ENCODE peak calls at places on chromosome 19, in seven cellular contexts. F, B, I, G, N, L and M are unnamed samples.

GRCh38 chr19:2495130-2495641 is 19.3 kb downstream of the GADD45B start:
- DNase-seq in F (peak), B (peak), I (no peak), G (peak), N (no peak), L (no peak), M (peak)

GRCh38 chr19:3471954-3472655 is 8.2 kb downstream of the SMIM24 start:
- DNase-seq in F (no peak), B (no peak), I (no peak), G (peak), N (peak), L (no peak), M (no peak)

GRCh38 chr19:6238256-6238642 is 41.5 kb downstream of the MLLT1 start:
- DNase-seq in F (no peak), B (no peak), I (no peak), G (no peak), N (no peak), L (no peak), M (peak)

GRCh38 chr19:4993683-4994082 is 24.8 kb downstream of the KDM4B start:
- DNase-seq in F (no peak), B (no peak), I (no peak), G (no peak), N (no peak), L (no peak), M (no peak)

GRCh38 chr19:14028901-14029300 is 953 bp downstream of the RLN3 start:
- DNase-seq in F (no peak), B (no peak), I (no peak), G (no peak), N (no peak), L (no peak), M (no peak)

GRCh38 chr19:342801-343421 is 1.7 kb downstream of the MIER2 start:
- DNase-seq in F (peak), B (peak), I (peak), G (no peak), N (peak), L (no peak), M (peak)

GRCh38 chr19:8081569-8082550 is 29.3 kb downstream of the CCL25 start:
- DNase-seq in F (no peak), B (peak), I (no peak), G (peak), N (peak), L (peak), M (peak)

GRCh38 chr19:48501446-48501960 is 10.1 kb downstream of the LMTK3 start:
- DNase-seq in F (peak), B (peak), I (no peak), G (no peak), N (no peak), L (peak), M (no peak)

GRCh38 chr19:15905026-15905425 is 7.2 kb upstream of the CYP4F2 start:
- DNase-seq in F (no peak), B (no peak), I (no peak), G (no peak), N (no peak), L (no peak), M (no peak)

GRCh38 chr19:56120371-56121179 is 520 bp downstream of the ZNF787 start:
- DNase-seq in F (peak), B (peak), I (no peak), G (peak), N (peak), L (peak), M (peak)

GRCh38 chr19:38039966-38040365 is 133.0 kb downstream of the SIPA1L3 start:
- DNase-seq in F (no peak), B (no peak), I (peak), G (no peak), N (no peak), L (no peak), M (peak)

GRCh38 chr19:48571378-48572162 is 19.6 kb downstream of the SULT2B1 start:
- DNase-seq in F (no peak), B (no peak), I (no peak), G (no peak), N (no peak), L (no peak), M (no peak)

DNA sequence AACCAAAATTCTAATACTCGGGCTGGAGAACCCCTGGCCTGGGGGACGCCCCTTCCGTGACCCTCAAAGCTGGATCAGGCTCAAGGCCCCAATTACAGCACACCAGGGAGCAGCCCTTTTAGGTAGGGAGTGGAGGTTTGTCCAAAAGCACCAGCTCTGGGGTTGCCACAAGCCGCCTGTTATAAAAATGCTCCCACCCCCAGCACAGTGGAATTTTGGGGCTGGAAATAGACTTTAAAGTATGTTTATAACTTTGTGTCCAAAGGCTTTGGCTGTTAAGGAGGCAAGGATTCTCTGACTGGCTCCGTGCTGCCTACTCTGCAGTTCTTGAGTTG is 564 bp upstream of the GMIP start:
- DNase-seq in F (no peak), B (no peak), I (no peak), G (no peak), N (no peak), L (no peak), M (no peak)
- TF ChIP-seq CTCF in F (no peak), B (peak), I (no peak), G (no peak), N (no peak), L (no peak), M (no peak)

GRCh38 chr19:18418034-18418724 is 1.0 kb upstream of the SSBP4 start:
- DNase-seq in F (no peak), B (no peak), I (no peak), G (peak), N (no peak), L (no peak), M (no peak)
- H3K4me3 ChIP-seq in F (no peak), B (peak), I (no peak), G (peak), N (no peak), L (peak), M (no peak)

DNA sequence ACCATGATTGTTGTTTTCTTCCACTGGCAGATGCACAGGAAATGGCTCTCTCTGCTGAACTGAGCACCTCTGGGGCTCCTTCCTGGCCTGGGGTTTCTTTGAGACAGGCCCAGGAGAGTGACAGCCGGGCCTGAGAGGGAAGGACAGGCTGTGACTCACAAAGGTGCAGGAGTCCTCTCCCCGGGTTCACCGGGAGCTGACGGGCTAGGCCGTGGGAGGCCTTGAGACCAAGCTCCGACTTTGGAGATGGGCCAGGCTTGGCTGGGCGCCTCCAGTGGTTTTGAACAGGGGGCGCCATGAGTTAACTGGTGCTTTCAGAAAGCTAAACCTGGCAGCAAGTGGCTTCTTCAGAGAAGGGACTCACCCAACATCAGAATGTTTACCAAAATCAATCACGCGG is 143.4 kb downstream of the URI1 start:
- DNase-seq in F (peak), B (no peak), I (no peak), G (peak), N (peak), L (peak), M (no peak)
- TF ChIP-seq CTCF in F (no peak), B (no peak), I (no peak), G (peak), N (no peak), L (peak), M (no peak)

GRCh38 chr19:58279042-58279924 is 528 bp downstream of the ZNF8 start:
- DNase-seq in F (peak), B (peak), I (peak), G (peak), N (peak), L (peak), M (peak)

GRCh38 chr19:58279925-58280316 is 1.2 kb downstream of the ZNF8 start:
- DNase-seq in F (no peak), B (no peak), I (no peak), G (no peak), N (no peak), L (no peak), M (peak)

GRCh38 chr19:58278156-58279041 is at the start of gene ZNF8:
- DNase-seq in F (peak), B (peak), I (peak), G (peak), N (peak), L (peak), M (peak)

GRCh38 chr19:58277197-58277596 is 1.6 kb upstream of the ZNF8 start:
- DNase-seq in F (no peak), B (no peak), I (no peak), G (no peak), N (no peak), L (no peak), M (no peak)

GRCh38 chr19:58277748-58278147 is 1.0 kb upstream of the ZNF8 start:
- DNase-seq in F (no peak), B (no peak), I (no peak), G (no peak), N (no peak), L (no peak), M (no peak)
- H3K4me3 ChIP-seq in F (peak), B (peak), I (peak), G (peak), N (peak), L (peak), M (peak)

DNA sequence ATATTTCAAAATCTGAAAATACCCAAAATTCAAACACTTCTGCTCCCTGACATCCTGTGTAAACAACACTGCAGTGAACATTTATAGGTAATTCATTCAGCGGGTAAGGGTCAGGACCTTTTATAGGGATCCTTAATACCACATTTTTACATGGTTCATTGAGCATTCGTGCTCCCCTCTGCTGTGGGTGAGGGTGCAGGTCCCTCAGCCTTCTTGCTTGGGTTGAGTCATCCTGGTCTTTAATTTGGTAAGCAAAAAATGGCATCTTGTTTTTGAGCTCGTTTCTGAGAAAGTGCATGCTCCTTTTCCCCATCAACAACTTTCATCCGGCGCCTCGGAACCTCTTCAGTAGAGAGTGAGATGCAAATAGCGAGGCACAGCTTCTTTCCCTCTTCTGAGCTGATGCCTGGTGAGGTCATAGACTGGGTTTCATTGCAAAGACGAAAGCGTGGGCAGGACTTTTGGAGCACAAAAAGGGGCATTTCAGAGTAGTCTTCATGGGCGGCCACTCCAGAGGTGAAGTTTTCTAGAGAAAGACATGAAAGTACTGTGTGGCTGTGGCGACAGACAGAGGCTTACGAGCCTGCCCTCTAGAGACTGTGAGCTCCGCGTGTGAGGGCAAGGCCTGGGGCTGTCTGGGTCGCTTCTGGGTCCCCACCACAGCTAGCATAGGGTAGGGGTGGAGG is 44.5 kb downstream of the BBC3 start:
- DNase-seq in F (no peak), B (no peak), I (no peak), G (no peak), N (no peak), L (no peak), M (no peak)
- TF ChIP-seq CTCF in F (no peak), B (no peak), I (no peak), G (no peak), N (no peak), L (peak), M (no peak)

DNA sequence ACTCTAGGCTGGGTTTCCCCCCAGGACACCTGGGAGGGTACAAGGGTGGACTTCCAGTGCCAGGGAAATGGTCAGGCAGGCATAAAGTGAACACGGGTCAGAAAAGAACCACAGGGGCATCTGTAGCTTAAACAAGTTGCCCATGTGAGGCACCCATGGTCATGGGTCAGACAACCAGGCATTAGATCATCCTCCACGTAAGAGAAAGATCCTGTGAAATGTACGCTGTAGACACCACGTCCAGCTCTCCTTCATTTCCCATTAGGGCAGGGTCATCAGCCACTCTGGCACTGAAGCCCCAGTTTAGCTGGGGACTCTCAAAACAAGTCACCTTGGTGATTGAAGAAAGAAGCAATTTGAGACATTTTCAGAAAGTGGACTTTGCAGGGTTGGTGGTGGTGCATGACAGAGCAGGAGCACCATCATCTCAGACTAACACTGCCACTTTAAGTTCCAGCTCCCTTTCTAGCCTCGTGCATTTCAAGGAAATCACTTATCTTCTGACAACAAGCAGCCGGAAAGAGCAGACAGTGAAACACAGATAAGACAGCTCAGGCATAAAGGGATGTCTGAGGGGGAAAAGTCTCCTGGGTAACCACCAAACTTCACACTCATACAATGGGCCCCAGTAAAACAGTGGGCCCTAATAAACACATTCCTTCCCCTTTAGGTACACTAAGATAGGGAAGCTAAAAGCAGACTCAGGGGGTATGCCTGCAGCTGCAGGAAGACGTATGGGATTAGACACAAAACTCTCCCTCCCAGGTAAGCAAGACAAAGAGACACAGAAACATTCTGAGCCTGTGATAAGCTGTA is 16.1 kb upstream of the SIGLEC6 start:
- DNase-seq in F (no peak), B (no peak), I (no peak), G (no peak), N (peak), L (no peak), M (peak)
- H3K4me3 ChIP-seq in F (no peak), B (no peak), I (no peak), G (no peak), N (no peak), L (no peak), M (no peak)

GRCh38 chr19:49862411-49863253 is 4.7 kb downstream of the PNKP start:
- DNase-seq in F (no peak), B (no peak), I (no peak), G (peak), N (peak), L (peak), M (no peak)
- TF ChIP-seq CTCF in F (no peak), B (peak), I (peak), G (peak), N (peak), L (peak), M (peak)

DNA sequence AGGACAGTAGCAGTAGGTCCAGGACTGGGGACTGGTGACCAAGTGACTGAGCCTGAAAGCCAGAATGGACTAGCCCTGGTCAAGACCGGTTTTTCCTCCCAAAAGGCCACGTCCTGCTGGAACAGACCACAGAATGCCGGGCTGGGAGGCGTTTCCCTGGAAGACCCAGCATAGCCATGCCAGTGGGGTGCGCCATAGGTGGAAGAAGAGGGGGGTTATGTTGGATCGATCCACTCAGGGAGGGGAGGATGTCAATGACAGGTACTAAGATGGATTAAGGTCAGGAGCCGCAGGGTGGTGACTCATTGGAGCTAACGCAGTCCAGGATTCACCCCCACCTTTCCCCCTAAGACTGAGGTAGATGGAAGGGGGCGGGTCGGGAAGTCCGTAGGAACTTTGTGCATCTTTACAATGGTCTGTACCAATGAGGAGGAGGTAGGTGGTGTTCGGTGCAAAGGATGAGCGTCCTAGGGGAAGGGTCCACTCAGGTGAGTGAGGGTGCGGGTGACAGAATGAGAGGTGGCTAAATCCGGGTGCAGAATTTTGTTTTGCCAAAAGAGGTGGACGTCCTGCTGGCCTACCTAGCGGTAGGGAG is 21.0 kb downstream of the VASP start:
- DNase-seq in F (peak), B (peak), I (no peak), G (peak), N (no peak), L (peak), M (peak)
- H3K4me3 ChIP-seq in F (no peak), B (peak), I (no peak), G (no peak), N (no peak), L (peak), M (no peak)